ENCODE peak calls at places on chromosome 14, in eight cellular contexts. B, F, Q, S, X, D, I and U are unnamed samples.

GRCh38 chr14:69235708-69236107 is 24.2 kb upstream of the GALNT16 start:
- DNase-seq in B (no peak), F (no peak), Q (no peak), S (no peak), X (no peak), D (no peak), I (no peak), U (no peak)

GRCh38 chr14:69606258-69606657 is 5.1 kb upstream of the SUSD6 start:
- DNase-seq in B (no peak), F (no peak), Q (no peak), S (no peak), X (no peak), D (peak; percentile 36), I (no peak), U (no peak)

GRCh38 chr14:100382106-100382455 is 58.9 kb downstream of the SLC25A47 start:
- DNase-seq in B (no peak), F (no peak), Q (no peak), S (no peak), X (no peak), D (no peak), I (no peak), U (no peak)

GRCh38 chr14:100135784-100136183 is 23.7 kb downstream of the DEGS2 start:
- DNase-seq in B (no peak), F (no peak), Q (no peak), S (no peak), X (no peak), D (no peak), I (no peak), U (no peak)

GRCh38 chr14:53921027-53921426 is 35.6 kb downstream of the BMP4 start:
- DNase-seq in B (no peak), F (no peak), Q (no peak), S (no peak), X (no peak), D (no peak), I (no peak), U (no peak)

GRCh38 chr14:77601846-77602609 is 14.4 kb downstream of the SPTLC2 start:
- DNase-seq in B (peak; percentile 72), F (no peak), Q (no peak), S (no peak), X (no peak), D (no peak), I (no peak), U (no peak)

GRCh38 chr14:57692671-57693070 is 173.2 kb downstream of the SLC35F4 start:
- DNase-seq in B (peak; percentile 54), F (peak; percentile 85), Q (no peak), S (peak; percentile 14), X (no peak), D (peak; percentile 83), I (peak; percentile 8), U (peak; percentile 33)

GRCh38 chr14:90443161-90444076 is 46.6 kb downstream of the CALM1 start:
- DNase-seq in B (no peak), F (no peak), Q (no peak), S (no peak), X (no peak), D (no peak), I (no peak), U (no peak)

GRCh38 chr14:71942904-71943694 is 10.9 kb downstream of the RGS6 start:
- DNase-seq in B (no peak), F (no peak), Q (no peak), S (no peak), X (no peak), D (no peak), I (no peak), U (no peak)

GRCh38 chr14:72237722-72238666 is 305.8 kb downstream of the RGS6 start:
- DNase-seq in B (no peak), F (no peak), Q (no peak), S (peak; percentile 6), X (no peak), D (no peak), I (no peak), U (no peak)

GRCh38 chr14:59707778-59708635 is 131.4 kb upstream of the CCDC175 start:
- DNase-seq in B (peak; percentile 4), F (peak; percentile 25), Q (no peak), S (no peak), X (no peak), D (peak; percentile 36), I (no peak), U (no peak)

GRCh38 chr14:61690982-61691381 is 4.3 kb upstream of the HIF1A start:
- DNase-seq in B (no peak), F (peak; percentile 31), Q (no peak), S (no peak), X (no peak), D (peak; percentile 43), I (no peak), U (no peak)

GRCh38 chr14:96056509-96057422 is 17.6 kb downstream of the C14orf132 start:
- DNase-seq in B (no peak), F (no peak), Q (no peak), S (no peak), X (no peak), D (no peak), I (no peak), U (no peak)

GRCh38 chr14:73717998-73718741 is 4.0 kb upstream of the PNMA1 start:
- DNase-seq in B (peak; percentile 60), F (no peak), Q (no peak), S (no peak), X (peak; percentile 62), D (no peak), I (no peak), U (no peak)

GRCh38 chr14:74245292-74245691 is 6.0 kb downstream of the VSX2 start:
- DNase-seq in B (no peak), F (no peak), Q (no peak), S (no peak), X (no peak), D (no peak), I (no peak), U (no peak)

GRCh38 chr14:102849522-102850379 is 72.5 kb downstream of the TRAF3 start:
- DNase-seq in B (peak; percentile 54), F (peak; percentile 55), Q (no peak), S (no peak), X (no peak), D (peak; percentile 19), I (no peak), U (no peak)

GRCh38 chr14:92886337-92886736 is 36.6 kb upstream of the CHGA start:
- DNase-seq in B (no peak), F (no peak), Q (no peak), S (no peak), X (no peak), D (no peak), I (no peak), U (no peak)

GRCh38 chr14:96153003-96153402 is 51.6 kb upstream of the BDKRB2 start:
- DNase-seq in B (no peak), F (no peak), Q (no peak), S (no peak), X (no peak), D (no peak), I (no peak), U (no peak)

GRCh38 chr14:28163897-28164296 is 602.7 kb upstream of the FOXG1 start:
- DNase-seq in B (no peak), F (no peak), Q (no peak), S (no peak), X (no peak), D (no peak), I (no peak), U (no peak)

GRCh38 chr14:86087377-86087776 is 557.4 kb downstream of the FLRT2 start:
- DNase-seq in B (no peak), F (no peak), Q (no peak), S (peak; percentile 62), X (no peak), D (no peak), I (no peak), U (no peak)

GRCh38 chr14:95531473-95531872 is 3.4 kb upstream of the GLRX5 start:
- DNase-seq in B (peak; percentile 85), F (peak; percentile 82), Q (no peak), S (no peak), X (no peak), D (peak; percentile 62), I (peak; percentile 48), U (no peak)

GRCh38 chr14:42222924-42223471 is 616.3 kb downstream of the LRFN5 start:
- DNase-seq in B (peak; percentile 82), F (peak; percentile 60), Q (no peak), S (peak; percentile 85), X (peak; percentile 24), D (peak; percentile 49), I (peak; percentile 13), U (peak; percentile 44)

GRCh38 chr14:89240414-89240813 is 176.6 kb downstream of the FOXN3 start:
- DNase-seq in B (peak; percentile 47), F (peak; percentile 31), Q (no peak), S (no peak), X (no peak), D (peak; percentile 21), I (no peak), U (no peak)

GRCh38 chr14:50311974-50312733 is at the start of the genes DMAC2L and L2HGDH:
- DNase-seq in B (peak; percentile 92), F (peak; percentile 91), Q (peak; percentile 42), S (peak; percentile 90), X (peak; percentile 96), D (peak; percentile 95), I (peak; percentile 46), U (peak; percentile 40)
- TF ChIP-seq CTCF in B (no peak), F (no peak), Q (peak; percentile 69), S (no peak), X (peak; percentile 33), D (no peak), I (no peak), U (no peak)

GRCh38 chr14:93950948-93951668 is 24.0 kb downstream of the FAM181A start:
- DNase-seq in B (no peak), F (no peak), Q (no peak), S (no peak), X (no peak), D (no peak), I (no peak), U (no peak)
- H3K4me3 ChIP-seq in B (no peak overlapping the region), F (no peak overlapping the region), Q (no peak overlapping the region), S (no peak overlapping the region), X (no peak overlapping the region), D (no peak overlapping the region), I (no peak overlapping the region), U (no peak overlapping the region)

GRCh38 chr14:45998554-45998953 is 653.0 kb downstream of the RPL10L start:
- DNase-seq in B (no peak), F (no peak), Q (no peak), S (no peak), X (no peak), D (no peak), I (no peak), U (no peak)
- TF ChIP-seq CTCF in B (no peak), F (no peak), Q (no peak), S (no peak), X (no peak), D (no peak), I (no peak), U (no peak)

GRCh38 chr14:55107766-55108554 is 21.1 kb upstream of the LGALS3 start:
- DNase-seq in B (peak; percentile 98), F (peak; percentile 99), Q (no peak), S (no peak), X (peak; percentile 95), D (peak; percentile 98), I (peak; percentile 90), U (peak; percentile 95)
- H3K4me3 ChIP-seq in B (peak overlapping the region; percentile 33), F (no peak overlapping the region), Q (no peak overlapping the region), S (no peak overlapping the region), X (no peak overlapping the region), D (no peak overlapping the region), I (no peak overlapping the region), U (no peak overlapping the region)

GRCh38 chr14:23729720-23730387 is 93.7 kb downstream of the DHRS2 start:
- DNase-seq in B (no peak), F (no peak), Q (no peak), S (no peak), X (no peak), D (no peak), I (no peak), U (no peak)
- TF ChIP-seq CTCF in B (no peak), F (peak; percentile 1), Q (peak; percentile 4), S (no peak), X (no peak), D (no peak), I (no peak), U (no peak)